ENCODE peak calls at places on chromosomes 12 and 14, in nine cellular contexts. One of them, this sample, is unnamed.

GRCh38 chr12:115885040-115885439 is 392.5 kb downstream of the MED13L start:
- DNase-seq in lung: no peak
- DNase-seq in CD8-positive, alpha-beta T cell: no peak
- DNase-seq in uterus: no peak
- DNase-seq in heart right ventricle: no peak
- DNase-seq in astrocyte: no peak
- DNase-seq in transverse colon: no peak
- DNase-seq in gastrocnemius medialis: no peak
- DNase-seq in tibial artery: no peak
- DNase-seq in this sample: no peak

GRCh38 chr14:55556929-55557623 is 22.9 kb upstream of the KTN1 start:
- DNase-seq in lung: peak; percentile 87
- DNase-seq in CD8-positive, alpha-beta T cell: no peak
- DNase-seq in uterus: no peak
- DNase-seq in heart right ventricle: peak; percentile 83
- DNase-seq in astrocyte: peak; percentile 95
- DNase-seq in transverse colon: peak; percentile 67
- DNase-seq in gastrocnemius medialis: peak; percentile 79
- DNase-seq in tibial artery: peak; percentile 51
- DNase-seq in this sample: peak; percentile 51

GRCh38 chr12:109731231-109731731 is 17.7 kb downstream of the FAM222A start:
- DNase-seq in lung: no peak
- DNase-seq in CD8-positive, alpha-beta T cell: no peak
- DNase-seq in uterus: no peak
- DNase-seq in heart right ventricle: no peak
- DNase-seq in astrocyte: no peak
- DNase-seq in transverse colon: no peak
- DNase-seq in gastrocnemius medialis: peak; percentile 5
- DNase-seq in tibial artery: no peak
- DNase-seq in this sample: peak; percentile 7

GRCh38 chr14:81127785-81128184 is 93.0 kb downstream of the GTF2A1 start:
- DNase-seq in lung: no peak
- DNase-seq in CD8-positive, alpha-beta T cell: no peak
- DNase-seq in uterus: no peak
- DNase-seq in heart right ventricle: no peak
- DNase-seq in astrocyte: peak; percentile 12
- DNase-seq in transverse colon: no peak
- DNase-seq in gastrocnemius medialis: no peak
- DNase-seq in tibial artery: no peak
- DNase-seq in this sample: no peak

GRCh38 chr14:67653651-67654280 is 20.7 kb downstream of the VTI1B start:
- DNase-seq in lung: no peak
- DNase-seq in CD8-positive, alpha-beta T cell: no peak
- DNase-seq in uterus: no peak
- DNase-seq in heart right ventricle: no peak
- DNase-seq in astrocyte: no peak
- DNase-seq in transverse colon: no peak
- DNase-seq in gastrocnemius medialis: no peak
- DNase-seq in tibial artery: no peak
- DNase-seq in this sample: no peak

GRCh38 chr12:60205500-60205899 is 609.7 kb downstream of the SLC16A7 start:
- DNase-seq in lung: no peak
- DNase-seq in CD8-positive, alpha-beta T cell: no peak
- DNase-seq in uterus: no peak
- DNase-seq in heart right ventricle: no peak
- DNase-seq in astrocyte: peak; percentile 57
- DNase-seq in transverse colon: no peak
- DNase-seq in gastrocnemius medialis: no peak
- DNase-seq in tibial artery: no peak
- DNase-seq in this sample: no peak

GRCh38 chr12:63668028-63668799 is at the start of gene DPY19L2:
- DNase-seq in lung: peak; percentile 50
- DNase-seq in CD8-positive, alpha-beta T cell: peak; percentile 69
- DNase-seq in uterus: peak; percentile 76
- DNase-seq in heart right ventricle: peak; percentile 82
- DNase-seq in astrocyte: peak; percentile 63
- DNase-seq in transverse colon: peak; percentile 36
- DNase-seq in gastrocnemius medialis: peak; percentile 14
- DNase-seq in tibial artery: peak; percentile 73
- DNase-seq in this sample: peak; percentile 93

GRCh38 chr12:113186666-113187325 is 1.3 kb downstream of the RITA1 start:
- DNase-seq in lung: no peak
- DNase-seq in CD8-positive, alpha-beta T cell: no peak
- DNase-seq in uterus: no peak
- DNase-seq in heart right ventricle: no peak
- DNase-seq in astrocyte: no peak
- DNase-seq in transverse colon: peak; percentile 32
- DNase-seq in gastrocnemius medialis: no peak
- DNase-seq in tibial artery: no peak
- DNase-seq in this sample: peak; percentile 51

GRCh38 chr12:39616666-39617065 is 2.9 kb downstream of the ABCD2 start:
- DNase-seq in lung: no peak
- DNase-seq in CD8-positive, alpha-beta T cell: no peak
- DNase-seq in uterus: no peak
- DNase-seq in heart right ventricle: no peak
- DNase-seq in astrocyte: no peak
- DNase-seq in transverse colon: no peak
- DNase-seq in gastrocnemius medialis: no peak
- DNase-seq in tibial artery: no peak
- DNase-seq in this sample: no peak

GRCh38 chr12:39618701-39619100 is 902 bp downstream of the ABCD2 start:
- DNase-seq in lung: no peak
- DNase-seq in CD8-positive, alpha-beta T cell: no peak
- DNase-seq in uterus: no peak
- DNase-seq in heart right ventricle: no peak
- DNase-seq in astrocyte: no peak
- DNase-seq in transverse colon: no peak
- DNase-seq in gastrocnemius medialis: no peak
- DNase-seq in tibial artery: no peak
- DNase-seq in this sample: no peak

GRCh38 chr12:39616251-39616650 is 3.4 kb downstream of the ABCD2 start:
- DNase-seq in lung: no peak
- DNase-seq in CD8-positive, alpha-beta T cell: no peak
- DNase-seq in uterus: no peak
- DNase-seq in heart right ventricle: no peak
- DNase-seq in astrocyte: no peak
- DNase-seq in transverse colon: no peak
- DNase-seq in gastrocnemius medialis: no peak
- DNase-seq in tibial artery: no peak
- DNase-seq in this sample: no peak

GRCh38 chr12:39619316-39619659 is 315 bp downstream of the ABCD2 start:
- DNase-seq in lung: no peak
- DNase-seq in CD8-positive, alpha-beta T cell: peak; percentile 60
- DNase-seq in uterus: no peak
- DNase-seq in heart right ventricle: no peak
- DNase-seq in astrocyte: no peak
- DNase-seq in transverse colon: peak; percentile 15
- DNase-seq in gastrocnemius medialis: no peak
- DNase-seq in tibial artery: no peak
- DNase-seq in this sample: no peak

DNA sequence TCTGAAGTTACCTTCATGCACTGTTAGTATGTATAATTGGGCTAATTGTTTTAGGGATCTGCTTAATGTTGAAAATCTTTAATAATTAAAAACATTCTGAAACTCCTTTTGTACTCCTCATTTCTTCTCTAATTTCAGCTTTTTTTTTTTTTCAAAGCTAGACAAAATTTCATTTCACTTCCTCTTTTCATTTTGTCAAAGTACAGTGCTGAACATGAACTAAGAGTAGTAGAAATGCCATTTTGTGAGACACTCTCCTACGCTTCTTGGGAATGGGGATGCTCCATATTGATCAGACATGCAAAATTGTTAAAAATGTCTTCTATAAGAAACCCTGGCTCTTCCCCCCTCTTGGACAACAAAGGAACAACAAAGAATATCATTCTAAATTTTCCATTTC is 1.7 kb downstream of the ABCD2 start:
- DNase-seq in lung: no peak
- DNase-seq in CD8-positive, alpha-beta T cell: no peak
- DNase-seq in uterus: no peak
- DNase-seq in heart right ventricle: no peak
- DNase-seq in astrocyte: no peak
- DNase-seq in transverse colon: no peak
- DNase-seq in gastrocnemius medialis: no peak
- DNase-seq in tibial artery: no peak
- DNase-seq in this sample: no peak
- H3K4me3 ChIP-seq in lung: no peak overlapping the region
- H3K4me3 ChIP-seq in CD8-positive, alpha-beta T cell: peak overlapping the region; percentile 62
- H3K4me3 ChIP-seq in uterus: peak overlapping the region; percentile 43
- H3K4me3 ChIP-seq in heart right ventricle: peak overlapping the region; percentile 42
- H3K4me3 ChIP-seq in astrocyte: no peak overlapping the region
- H3K4me3 ChIP-seq in transverse colon: no peak overlapping the region
- H3K4me3 ChIP-seq in gastrocnemius medialis: no peak overlapping the region
- H3K4me3 ChIP-seq in tibial artery: no peak overlapping the region
- H3K4me3 ChIP-seq in this sample: no peak overlapping the region

GRCh38 chr12:94874986-94875312 is 128.5 kb downstream of the NDUFA12 start:
- DNase-seq in lung: no peak
- DNase-seq in CD8-positive, alpha-beta T cell: no peak
- DNase-seq in uterus: no peak
- DNase-seq in heart right ventricle: no peak
- DNase-seq in astrocyte: no peak
- DNase-seq in transverse colon: no peak
- DNase-seq in gastrocnemius medialis: no peak
- DNase-seq in tibial artery: no peak
- DNase-seq in this sample: peak; percentile 32

GRCh38 chr12:94873368-94874085 is 130.0 kb downstream of the NDUFA12 start:
- DNase-seq in lung: no peak
- DNase-seq in CD8-positive, alpha-beta T cell: no peak
- DNase-seq in uterus: peak; percentile 32
- DNase-seq in heart right ventricle: no peak
- DNase-seq in astrocyte: no peak
- DNase-seq in transverse colon: peak; percentile 42
- DNase-seq in gastrocnemius medialis: no peak
- DNase-seq in tibial artery: no peak
- DNase-seq in this sample: peak; percentile 27

GRCh38 chr12:94872671-94873367 is 130.7 kb downstream of the NDUFA12 start:
- DNase-seq in lung: no peak
- DNase-seq in CD8-positive, alpha-beta T cell: no peak
- DNase-seq in uterus: peak; percentile 17
- DNase-seq in heart right ventricle: no peak
- DNase-seq in astrocyte: no peak
- DNase-seq in transverse colon: no peak
- DNase-seq in gastrocnemius medialis: no peak
- DNase-seq in tibial artery: no peak
- DNase-seq in this sample: no peak

GRCh38 chr12:94875525-94875924 is 128.0 kb downstream of the NDUFA12 start:
- DNase-seq in lung: no peak
- DNase-seq in CD8-positive, alpha-beta T cell: no peak
- DNase-seq in uterus: no peak
- DNase-seq in heart right ventricle: no peak
- DNase-seq in astrocyte: no peak
- DNase-seq in transverse colon: no peak
- DNase-seq in gastrocnemius medialis: no peak
- DNase-seq in tibial artery: no peak
- DNase-seq in this sample: no peak

DNA sequence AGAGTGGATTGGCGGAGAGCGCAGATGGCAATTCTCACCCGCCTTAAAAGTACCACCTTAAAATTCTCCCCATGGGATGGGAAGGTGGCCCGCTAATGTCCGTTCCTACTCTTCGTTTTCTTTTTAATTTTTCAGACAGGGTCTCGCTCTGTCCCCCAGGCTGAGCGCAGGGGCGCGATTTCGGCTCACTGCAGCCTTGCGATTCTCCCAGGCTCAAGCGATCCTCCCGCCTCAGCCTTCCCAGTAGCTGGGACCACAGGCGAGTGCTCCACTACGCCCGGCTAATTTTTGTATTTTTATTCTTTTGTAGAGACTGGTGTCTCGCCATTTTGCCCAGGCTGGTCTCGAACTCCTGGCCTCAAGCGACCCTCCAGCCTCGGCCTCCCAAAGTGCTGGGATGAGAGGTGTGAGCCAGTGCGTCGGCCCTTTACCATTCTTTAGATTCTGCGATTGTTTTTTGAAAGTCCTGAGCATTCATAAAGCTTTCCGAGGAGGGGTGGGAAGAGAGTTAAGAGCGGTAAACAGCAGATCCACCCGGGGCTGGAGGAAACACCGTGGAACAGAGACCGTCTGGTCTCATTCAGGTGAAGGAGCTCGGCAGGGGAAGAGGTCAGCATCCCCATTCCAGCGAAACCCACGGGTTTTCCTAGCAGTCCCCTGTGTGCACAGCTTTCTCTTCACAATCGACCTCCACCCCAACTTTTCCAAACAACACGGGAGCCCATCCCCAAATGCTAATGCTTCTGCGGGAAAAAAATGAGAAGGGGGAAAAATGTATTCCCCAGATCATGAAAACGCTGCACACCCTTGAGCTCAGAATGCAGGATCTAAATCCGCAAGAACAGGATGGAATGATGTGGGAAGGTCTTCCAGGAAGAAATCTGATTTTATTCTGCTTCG is 129.2 kb downstream of the NDUFA12 start:
- DNase-seq in lung: no peak
- DNase-seq in CD8-positive, alpha-beta T cell: no peak
- DNase-seq in uterus: no peak
- DNase-seq in heart right ventricle: no peak
- DNase-seq in astrocyte: no peak
- DNase-seq in transverse colon: no peak
- DNase-seq in gastrocnemius medialis: no peak
- DNase-seq in tibial artery: no peak
- DNase-seq in this sample: no peak
- H3K27me3 ChIP-seq in lung: no peaks in the 10 kb centered on the region
- H3K27me3 ChIP-seq in CD8-positive, alpha-beta T cell: peaks cover 23% of the 10 kb centered on the region
- H3K27me3 ChIP-seq in uterus: no peaks in the 10 kb centered on the region
- H3K27me3 ChIP-seq in heart right ventricle: peaks cover 73% of the 10 kb centered on the region
- H3K27me3 ChIP-seq in astrocyte: peaks cover 51% of the 10 kb centered on the region
- H3K27me3 ChIP-seq in transverse colon: peaks cover 68% of the 10 kb centered on the region
- H3K27me3 ChIP-seq in gastrocnemius medialis: peaks cover 49% of the 10 kb centered on the region
- H3K27me3 ChIP-seq in tibial artery: no peaks in the 10 kb centered on the region
- H3K27me3 ChIP-seq in this sample: peaks cover 21% of the 10 kb centered on the region

DNA sequence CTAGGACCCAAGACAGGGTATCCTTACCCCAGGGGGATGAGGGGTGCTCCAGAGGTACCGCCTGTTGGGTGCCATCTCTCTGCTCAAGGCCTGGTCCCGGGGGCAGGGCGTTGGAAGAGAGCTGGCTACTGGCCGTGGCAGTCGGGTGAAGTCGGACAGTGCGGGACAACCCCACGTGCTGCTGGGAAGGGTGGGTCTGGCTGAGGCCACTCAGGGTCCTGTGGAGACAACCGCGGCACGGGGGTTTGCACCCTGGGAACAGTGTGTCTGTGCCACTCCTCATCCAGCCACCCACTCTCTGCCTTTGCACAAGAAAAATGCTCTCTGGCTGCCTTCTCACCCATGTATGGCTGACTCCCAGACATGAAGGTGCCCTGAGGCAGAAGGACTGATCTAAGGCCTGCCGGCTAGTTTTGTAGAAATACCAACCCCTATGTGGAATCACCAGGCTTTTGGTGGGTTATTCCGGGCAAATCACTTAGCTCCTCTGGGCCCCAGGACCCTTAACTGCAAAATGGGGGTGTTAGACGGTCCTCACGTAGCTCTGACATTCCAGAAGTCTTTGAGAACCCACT is 56.5 kb downstream of the LTBP2 start:
- DNase-seq in lung: no peak
- DNase-seq in CD8-positive, alpha-beta T cell: no peak
- DNase-seq in uterus: no peak
- DNase-seq in heart right ventricle: no peak
- DNase-seq in astrocyte: no peak
- DNase-seq in transverse colon: no peak
- DNase-seq in gastrocnemius medialis: no peak
- DNase-seq in tibial artery: no peak
- DNase-seq in this sample: no peak
- H3K4me1 ChIP-seq in lung: peaks cover 20% of the 10 kb centered on the region
- H3K4me1 ChIP-seq in CD8-positive, alpha-beta T cell: no peaks in the 10 kb centered on the region
- H3K4me1 ChIP-seq in uterus: no peaks in the 10 kb centered on the region
- H3K4me1 ChIP-seq in heart right ventricle: peaks cover 27% of the 10 kb centered on the region
- H3K4me1 ChIP-seq in astrocyte: no peaks in the 10 kb centered on the region
- H3K4me1 ChIP-seq in transverse colon: peaks cover 7% of the 10 kb centered on the region
- H3K4me1 ChIP-seq in gastrocnemius medialis: peaks cover 18% of the 10 kb centered on the region
- H3K4me1 ChIP-seq in tibial artery: peaks cover 28% of the 10 kb centered on the region
- H3K4me1 ChIP-seq in this sample: no peaks in the 10 kb centered on the region

GRCh38 chr12:32692358-32692757 is 13.3 kb downstream of the DNM1L start:
- DNase-seq in lung: no peak
- DNase-seq in CD8-positive, alpha-beta T cell: no peak
- DNase-seq in uterus: no peak
- DNase-seq in heart right ventricle: no peak
- DNase-seq in astrocyte: no peak
- DNase-seq in transverse colon: no peak
- DNase-seq in gastrocnemius medialis: no peak
- DNase-seq in tibial artery: no peak
- DNase-seq in this sample: no peak

GRCh38 chr12:32698285-32698684 is 19.2 kb downstream of the DNM1L start:
- DNase-seq in lung: no peak
- DNase-seq in CD8-positive, alpha-beta T cell: no peak
- DNase-seq in uterus: no peak
- DNase-seq in heart right ventricle: no peak
- DNase-seq in astrocyte: no peak
- DNase-seq in transverse colon: no peak
- DNase-seq in gastrocnemius medialis: no peak
- DNase-seq in tibial artery: no peak
- DNase-seq in this sample: no peak

GRCh38 chr12:32697445-32697844 is 18.3 kb downstream of the DNM1L start:
- DNase-seq in lung: no peak
- DNase-seq in CD8-positive, alpha-beta T cell: no peak
- DNase-seq in uterus: no peak
- DNase-seq in heart right ventricle: no peak
- DNase-seq in astrocyte: no peak
- DNase-seq in transverse colon: no peak
- DNase-seq in gastrocnemius medialis: no peak
- DNase-seq in tibial artery: no peak
- DNase-seq in this sample: no peak

GRCh38 chr12:32690927-32691326 is 11.8 kb downstream of the DNM1L start:
- DNase-seq in lung: no peak
- DNase-seq in CD8-positive, alpha-beta T cell: no peak
- DNase-seq in uterus: no peak
- DNase-seq in heart right ventricle: no peak
- DNase-seq in astrocyte: no peak
- DNase-seq in transverse colon: no peak
- DNase-seq in gastrocnemius medialis: no peak
- DNase-seq in tibial artery: no peak
- DNase-seq in this sample: no peak

DNA sequence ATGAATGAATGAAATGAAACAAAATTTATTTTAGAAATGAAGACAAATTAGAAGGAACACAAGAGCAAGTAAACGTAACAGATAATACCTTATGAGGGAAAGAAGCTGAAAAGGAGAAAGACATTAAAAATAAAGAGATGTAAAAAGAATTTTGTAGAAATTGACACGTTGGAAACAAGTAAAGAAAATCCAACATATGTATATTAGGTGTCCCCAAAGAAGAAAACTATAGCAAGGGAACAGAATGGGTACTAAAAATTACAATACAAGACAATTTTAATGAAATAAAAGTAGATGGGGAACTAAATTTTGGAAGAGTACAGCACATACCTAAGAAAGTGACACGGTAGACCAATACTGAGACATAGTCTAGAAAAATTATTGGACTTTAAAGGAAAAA is 16.7 kb downstream of the DNM1L start:
- DNase-seq in lung: no peak
- DNase-seq in CD8-positive, alpha-beta T cell: no peak
- DNase-seq in uterus: no peak
- DNase-seq in heart right ventricle: no peak
- DNase-seq in astrocyte: no peak
- DNase-seq in transverse colon: no peak
- DNase-seq in gastrocnemius medialis: no peak
- DNase-seq in tibial artery: no peak
- DNase-seq in this sample: no peak
- H3K4me3 ChIP-seq in lung: no peak overlapping the region
- H3K4me3 ChIP-seq in CD8-positive, alpha-beta T cell: no peak overlapping the region
- H3K4me3 ChIP-seq in uterus: no peak overlapping the region
- H3K4me3 ChIP-seq in heart right ventricle: no peak overlapping the region
- H3K4me3 ChIP-seq in astrocyte: no peak overlapping the region
- H3K4me3 ChIP-seq in transverse colon: no peak overlapping the region
- H3K4me3 ChIP-seq in gastrocnemius medialis: no peak overlapping the region
- H3K4me3 ChIP-seq in tibial artery: no peak overlapping the region
- H3K4me3 ChIP-seq in this sample: no peak overlapping the region

This sample was measured in adrenal gland.